ENCODE peak calls at places on chromosomes 6 and 20, in four cellular contexts. J is endothelial cell of umbilical vein, E is ovary, N is body of pancreas. K is an unnamed sample.

GRCh38 chr6:26156850-26157149 is 69.6 kb downstream of the HFE start:
- DNase-seq in E (no peak), J (no peak), N (no peak), K (no peak)

GRCh38 chr20:62010551-62011402 is 54.9 kb downstream of the TAF4 start:
- DNase-seq in N (peak), J (peak), E (peak), K (peak)

GRCh38 chr6:125014157-125014957 is 52.1 kb downstream of the RNF217 start:
- DNase-seq in E (no peak), N (no peak), J (peak), K (no peak)

GRCh38 chr20:62501801-62502495 is 26.2 kb upstream of the GATA5 start:
- DNase-seq in E (no peak), J (peak), N (no peak), K (no peak)

GRCh38 chr6:147131728-147132127 is 72.5 kb upstream of the STXBP5 start:
- DNase-seq in E (no peak), J (no peak), N (no peak), K (no peak)

GRCh38 chr6:26250806-26251075 is 114.3 kb upstream of the BTN3A2 start:
- DNase-seq in E (no peak), N (no peak), J (no peak), K (no peak)

GRCh38 chr20:55316753-55317152 is 688.6 kb downstream of the CBLN4 start:
- DNase-seq in E (no peak), N (no peak), J (no peak), K (no peak)

GRCh38 chr6:108080010-108080780 is 5.7 kb upstream of the OSTM1 start:
- DNase-seq in E (no peak), N (no peak), J (no peak), K (no peak)

GRCh38 chr20:19970256-19970765 is 46.9 kb upstream of the NAA20 start:
- DNase-seq in E (no peak), N (no peak), J (no peak), K (no peak)

GRCh38 chr6:169723991-169724553 is at the start of gene PHF10:
- DNase-seq in E (peak), N (peak), J (no peak), K (peak)

GRCh38 chr6:154593122-154593521 is 82.6 kb upstream of the CNKSR3 start:
- DNase-seq in J (no peak), N (peak), E (no peak), K (no peak)

GRCh38 chr20:47448429-47448828 is 53.3 kb upstream of the NCOA3 start:
- DNase-seq in N (no peak), J (no peak), E (no peak), K (no peak)

GRCh38 chr6:54191460-54191859 is 80.2 kb downstream of the MLIP start:
- DNase-seq in J (peak), E (no peak), N (no peak), K (no peak)

GRCh38 chr6:66568271-66568670 is 861.2 kb upstream of the EYS start:
- DNase-seq in E (no peak), J (no peak), N (no peak), K (no peak)

GRCh38 chr20:1180949-1181348 is 3.8 kb downstream of the TMEM74B start:
- DNase-seq in N (no peak), E (no peak), J (no peak), K (no peak)

GRCh38 chr6:40997256-40997957 is 41.6 kb downstream of the UNC5CL start:
- DNase-seq in N (peak), J (peak), E (no peak), K (peak)

GRCh38 chr6:112396221-112396620 is 49.1 kb downstream of the RFPL4B start:
- DNase-seq in N (no peak), J (peak), E (no peak), K (no peak)
- TF ChIP-seq POLR2A in N (no peak), J (no peak), E (no peak), K (no peak)

GRCh38 chr20:32463642-32464400 is 105.7 kb downstream of the ASXL1 start:
- DNase-seq in N (peak), J (no peak), E (peak), K (no peak)

GRCh38 chr20:32462900-32463641 is 104.9 kb downstream of the ASXL1 start:
- DNase-seq in N (peak), E (no peak), J (no peak), K (no peak)

GRCh38 chr20:32466739-32467505 is 108.8 kb downstream of the ASXL1 start:
- DNase-seq in E (no peak), N (peak), J (peak), K (no peak)

GRCh38 chr20:32464401-32465091 is 106.4 kb downstream of the ASXL1 start:
- DNase-seq in N (no peak), J (no peak), E (no peak), K (no peak)

GRCh38 chr20:32465092-32465900 is 107.2 kb downstream of the ASXL1 start:
- DNase-seq in J (peak), N (peak), E (peak), K (peak)
- TF ChIP-seq POLR2A in J (peak), N (peak), E (no peak), K (no peak)

GRCh38 chr6:36387440-36388303 is at the start of gene ETV7:
- DNase-seq in N (peak), E (peak), J (no peak), K (peak)
- TF ChIP-seq POLR2A in N (no peak), E (no peak), J (no peak), K (no peak)

GRCh38 chr6:42790549-42791181 is 8.8 kb downstream of the BICRAL start:
- DNase-seq in J (no peak), N (no peak), E (no peak), K (no peak)

GRCh38 chr6:42786525-42786985 is 4.7 kb downstream of the BICRAL start:
- DNase-seq in N (no peak), J (no peak), E (no peak), K (no peak)

GRCh38 chr6:42791706-42792320 is 10.0 kb downstream of the BICRAL start:
- DNase-seq in J (no peak), N (peak), E (no peak), K (no peak)

GRCh38 chr6:42787018-42787611 is 5.3 kb downstream of the BICRAL start:
- DNase-seq in J (no peak), E (no peak), N (no peak), K (no peak)

GRCh38 chr6:42788671-42789070 is 6.8 kb downstream of the BICRAL start:
- DNase-seq in N (no peak), J (no peak), E (no peak), K (no peak)
- TF ChIP-seq POLR2A in N (no peak), J (no peak), E (no peak), K (no peak)

DNA sequence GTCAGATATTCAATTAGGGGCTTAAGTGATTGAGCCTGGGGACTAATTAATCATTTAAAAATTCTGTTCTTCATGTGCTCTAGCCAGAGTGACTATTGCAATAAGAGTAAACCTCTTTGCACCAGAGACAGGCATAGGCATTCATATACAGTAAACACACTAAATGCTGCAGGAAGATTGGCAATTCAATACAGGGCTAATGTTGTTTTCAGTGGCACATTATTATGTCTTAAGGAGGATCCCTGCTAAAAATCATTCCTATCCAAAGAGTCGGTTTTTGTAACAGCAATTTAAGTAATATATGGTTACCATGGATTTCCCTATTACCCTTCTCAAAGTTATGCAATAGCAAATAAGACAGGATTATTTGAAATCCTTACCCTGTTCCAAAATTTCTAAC is 1.3 kb downstream of the PDE7B start:
- DNase-seq in N (no peak), E (no peak), J (no peak), K (no peak)
- TF ChIP-seq POLR2A in N (no peak), E (no peak), J (no peak), K (no peak)

K was measured in adrenal gland.